ENCODE peak calls at places on chromosomes 7 and 10, in nine cellular contexts. G, L, M, V, Z, A, O, B and T are unnamed samples.

GRCh38 chr10:17731331-17731730 is 20.7 kb upstream of the TMEM236 start:
- DNase-seq in B (no peak), O (no peak), M (no peak), G (no peak), A (no peak), L (no peak), Z (no peak), V (no peak), T (no peak)

GRCh38 chr10:74021248-74022055 is 23.5 kb downstream of the VCL start:
- DNase-seq in A (no peak), M (peak; percentile 67), Z (peak; percentile 91), B (peak; percentile 55), V (no peak), O (peak; percentile 51), L (peak; percentile 89), G (no peak), T (peak; percentile 62)

GRCh38 chr10:33248638-33249037 is 85.8 kb downstream of the NRP1 start:
- DNase-seq in G (no peak), B (peak; percentile 87), A (peak; percentile 3), O (no peak), Z (peak; percentile 95), L (peak; percentile 100), M (peak; percentile 96), V (no peak), T (no peak)

GRCh38 chr7:93092757-93093370 is 24.9 kb downstream of the SAMD9 start:
- DNase-seq in B (peak; percentile 56), A (peak; percentile 30), M (peak; percentile 52), Z (peak; percentile 71), G (peak; percentile 21), V (no peak), L (peak; percentile 46), O (no peak), T (no peak)

GRCh38 chr10:6729071-6729773 is 149.1 kb upstream of the PRKCQ start:
- DNase-seq in L (peak; percentile 62), G (no peak), A (no peak), V (no peak), B (peak; percentile 31), M (peak; percentile 72), O (no peak), Z (peak; percentile 82), T (no peak)

GRCh38 chr7:16693601-16694318 is 47.8 kb downstream of the BZW2 start:
- DNase-seq in L (peak; percentile 55), G (no peak), B (no peak), Z (peak; percentile 20), O (no peak), A (no peak), V (no peak), M (no peak), T (no peak)

GRCh38 chr10:96470108-96470743 is 43.5 kb downstream of the TLL2 start:
- DNase-seq in A (peak; percentile 63), M (peak; percentile 17), B (peak; percentile 36), L (peak; percentile 31), G (peak; percentile 24), O (peak; percentile 25), Z (peak; percentile 25), V (peak; percentile 71), T (peak; percentile 88)

GRCh38 chr10:62082729-62083412 is 181.4 kb downstream of the ARID5B start:
- DNase-seq in L (peak; percentile 69), A (peak; percentile 73), B (peak; percentile 94), G (no peak), M (peak; percentile 75), Z (peak; percentile 74), V (no peak), O (no peak), T (no peak)

GRCh38 chr10:22831586-22831985 is 96.3 kb upstream of the ARMC3 start:
- DNase-seq in V (no peak), O (no peak), M (peak; percentile 76), B (no peak), Z (no peak), L (no peak), G (no peak), A (no peak), T (no peak)
- H2AFZ ChIP-seq in V (no peak overlapping the region), O (no peak overlapping the region), M (no peak overlapping the region), B (no peak overlapping the region), Z (no peak overlapping the region), L (no peak overlapping the region), G (no peak overlapping the region), A (no peak overlapping the region), T (no peak overlapping the region)

GRCh38 chr7:128117691-128118090 is 86.5 kb upstream of the LRRC4 start:
- DNase-seq in A (peak; percentile 52), V (no peak), M (no peak), O (no peak), B (no peak), L (no peak), Z (no peak), G (no peak), T (no peak)
- H3K4me1 ChIP-seq in A (peaks cover 31% of the 10 kb centered on the region), V (no peaks in the 10 kb centered on the region), M (no peaks in the 10 kb centered on the region), O (no peaks in the 10 kb centered on the region), B (peaks cover 6% of the 10 kb centered on the region), L (peaks cover 5% of the 10 kb centered on the region), Z (no peaks in the 10 kb centered on the region), G (peaks cover 11% of the 10 kb centered on the region), T (peaks cover 17% of the 10 kb centered on the region)

GRCh38 chr10:78044179-78044578 is 10.5 kb downstream of the RPS24 start:
- DNase-seq in G (no peak), L (peak; percentile 47), O (no peak), A (peak; percentile 13), M (no peak), B (no peak), Z (no peak), V (no peak), T (peak; percentile 32)
- H4K20me1 ChIP-seq in G (peaks cover 41% of the 10 kb centered on the region), L (peaks cover 51% of the 10 kb centered on the region), O (peaks cover 12% of the 10 kb centered on the region), A (peaks cover 24% of the 10 kb centered on the region), M (peaks cover 3% of the 10 kb centered on the region), B (peaks cover 13% of the 10 kb centered on the region), Z (peaks cover 57% of the 10 kb centered on the region), V (peaks cover 3% of the 10 kb centered on the region), T (peaks cover 42% of the 10 kb centered on the region)

GRCh38 chr7:151404216-151405011 is 5.4 kb downstream of the WDR86 start:
- DNase-seq in B (no peak), V (peak; percentile 25), G (peak; percentile 19), A (no peak), M (peak; percentile 14), O (peak; percentile 38), L (no peak), Z (no peak), T (peak; percentile 97)

GRCh38 chr7:151405588-151405987 is 4.2 kb downstream of the WDR86 start:
- DNase-seq in M (no peak), V (peak; percentile 27), O (no peak), Z (no peak), A (no peak), B (no peak), L (no peak), G (no peak), T (peak; percentile 83)

GRCh38 chr7:151403764-151404163 is 6.1 kb downstream of the WDR86 start:
- DNase-seq in V (no peak), L (no peak), A (no peak), M (no peak), Z (no peak), O (no peak), G (peak; percentile 24), B (no peak), T (peak; percentile 87)

GRCh38 chr7:151406051-151406875 is 3.6 kb downstream of the WDR86 start:
- DNase-seq in G (no peak), L (no peak), Z (no peak), O (no peak), A (no peak), B (no peak), V (no peak), M (no peak), T (peak; percentile 55)

DNA sequence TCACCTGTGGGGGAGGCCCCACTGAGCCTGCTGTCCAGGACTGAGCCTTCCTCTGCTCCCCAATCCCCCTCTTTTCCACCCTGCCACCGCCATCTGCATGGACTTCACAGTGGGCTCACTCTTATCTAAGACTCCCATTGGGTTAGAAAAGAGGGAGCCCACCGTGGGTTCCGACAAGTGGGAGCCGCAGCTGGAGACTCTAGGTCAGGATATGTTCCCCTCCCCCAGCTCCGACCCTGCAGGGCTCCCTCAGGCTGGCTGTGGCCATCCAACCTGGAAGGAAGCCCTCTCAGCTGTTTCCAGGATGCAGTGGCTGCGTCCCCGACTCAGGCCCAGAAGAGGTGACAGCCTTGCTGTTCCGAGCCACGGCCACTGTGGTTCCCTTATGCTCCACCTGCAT is 4.8 kb downstream of the WDR86 start:
- DNase-seq in G (no peak), A (no peak), B (no peak), O (no peak), M (no peak), V (peak; percentile 19), Z (no peak), L (no peak), T (no peak)
- H2AFZ ChIP-seq in G (no peak overlapping the region), A (no peak overlapping the region), B (no peak overlapping the region), O (no peak overlapping the region), M (no peak overlapping the region), V (no peak overlapping the region), Z (no peak overlapping the region), L (no peak overlapping the region), T (no peak overlapping the region)

GRCh38 chr10:2890093-2890492 is 177.3 kb upstream of the PFKP start:
- DNase-seq in O (no peak), G (no peak), V (no peak), Z (no peak), L (no peak), A (no peak), B (no peak), M (no peak), T (no peak)
- H3K4me1 ChIP-seq in O (peaks cover 4% of the 10 kb centered on the region), G (no peaks in the 10 kb centered on the region), V (no peaks in the 10 kb centered on the region), Z (no peaks in the 10 kb centered on the region), L (no peaks in the 10 kb centered on the region), A (no peaks in the 10 kb centered on the region), B (no peaks in the 10 kb centered on the region), M (no peaks in the 10 kb centered on the region), T (no peaks in the 10 kb centered on the region)

DNA sequence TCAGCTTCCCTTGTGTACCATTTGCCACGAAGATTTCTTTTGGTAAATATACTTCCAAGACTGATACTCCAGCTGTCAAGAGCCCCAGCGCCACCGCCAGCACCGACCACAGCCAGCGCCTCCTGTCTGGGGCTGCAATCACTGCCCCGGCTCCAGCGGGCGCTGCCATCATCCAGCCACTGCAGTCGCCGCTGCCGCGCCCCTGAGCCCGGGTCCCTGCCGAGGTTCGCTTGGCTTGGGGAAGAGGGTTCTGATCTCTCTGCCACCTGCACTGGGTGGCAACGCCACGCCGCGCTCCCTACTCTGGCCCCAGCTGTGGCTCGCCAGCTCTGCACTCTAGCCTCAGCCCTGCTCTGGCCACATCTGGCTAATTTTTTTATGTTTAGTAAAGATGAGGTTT is 57.7 kb upstream of the ZNF138 start:
- DNase-seq in B (no peak), M (no peak), O (no peak), L (no peak), Z (no peak), A (no peak), V (no peak), G (no peak), T (no peak)
- H4K20me1 ChIP-seq in B (no peaks in the 10 kb centered on the region), M (no peaks in the 10 kb centered on the region), O (no peaks in the 10 kb centered on the region), L (no peaks in the 10 kb centered on the region), Z (no peaks in the 10 kb centered on the region), A (no peaks in the 10 kb centered on the region), V (no peaks in the 10 kb centered on the region), G (no peaks in the 10 kb centered on the region), T (no peaks in the 10 kb centered on the region)

GRCh38 chr10:69583106-69583505 is 9.9 kb upstream of the NEUROG3 start:
- DNase-seq in V (no peak), L (no peak), Z (no peak), B (no peak), G (no peak), M (no peak), O (no peak), A (no peak), T (no peak)
- H2AFZ ChIP-seq in V (no peak overlapping the region), L (no peak overlapping the region), Z (no peak overlapping the region), B (no peak overlapping the region), G (no peak overlapping the region), M (no peak overlapping the region), O (no peak overlapping the region), A (no peak overlapping the region), T (no peak overlapping the region)